ENCODE peak calls at places on chromosomes 6 and 20, in seven cellular contexts. D is stomach, B is IMR-90, Q is psoas muscle, P is body of pancreas, A is cardiac muscle cell, T is Peyer's patch. E is an unnamed sample.

GRCh38 chr20:5056801-5057599 is 55.7 kb upstream of the SLC23A2 start:
- DNase-seq in D (peak; percentile 43), B (peak; percentile 46), Q (no peak), P (peak; percentile 61), A (no peak), T (peak; percentile 79), E (peak; percentile 73)

GRCh38 chr20:43388267-43389081 is 69.2 kb upstream of the SRSF6 start:
- DNase-seq in D (no peak), B (peak; percentile 44), Q (peak; percentile 54), P (peak; percentile 58), A (no peak), T (no peak), E (no peak)

GRCh38 chr20:47389867-47390347 is 33.4 kb upstream of the ZMYND8 start:
- DNase-seq in D (no peak), B (peak; percentile 53), Q (no peak), P (no peak), A (no peak), T (no peak), E (peak; percentile 90)

GRCh38 chr6:37920667-37921066 is 101.1 kb downstream of the ZFAND3 start:
- DNase-seq in D (no peak), B (no peak), Q (no peak), P (no peak), A (no peak), T (no peak), E (no peak)

GRCh38 chr6:165922309-165922794 is 245.3 kb downstream of the TBXT start:
- DNase-seq in D (no peak), B (peak; percentile 83), Q (no peak), P (no peak), A (no peak), T (no peak), E (no peak)

GRCh38 chr6:91149914-91150674 is 563.2 kb upstream of the MAP3K7 start:
- DNase-seq in D (no peak), B (no peak), Q (no peak), P (no peak), A (no peak), T (no peak), E (no peak)

GRCh38 chr6:33978593-33979150 is 167.2 kb downstream of the GRM4 start:
- DNase-seq in D (no peak), B (no peak), Q (no peak), P (no peak), A (no peak), T (no peak), E (no peak)

GRCh38 chr6:10510592-10511367 is 10.4 kb upstream of the GCNT2 start:
- DNase-seq in D (peak; percentile 75), B (peak; percentile 15), Q (peak; percentile 70), P (peak; percentile 77), A (peak; percentile 88), T (peak; percentile 82), E (peak; percentile 44)

GRCh38 chr6:3022765-3023662 is 23.3 kb downstream of the NQO2 start:
- DNase-seq in D (no peak), B (no peak), Q (no peak), P (no peak), A (no peak), T (peak; percentile 65), E (no peak)

GRCh38 chr6:13814938-13815575 is 700 bp upstream of the MCUR1 start:
- DNase-seq in D (no peak), B (no peak), Q (no peak), P (no peak), A (peak; percentile 12), T (no peak), E (peak; percentile 13)

GRCh38 chr6:139219746-139220145 is 72.1 kb downstream of the TXLNB start:
- DNase-seq in D (no peak), B (no peak), Q (no peak), P (no peak), A (no peak), T (no peak), E (no peak)

GRCh38 chr6:166624275-166624674 is 2.8 kb downstream of the RPS6KA2 start:
- DNase-seq in D (no peak), B (peak; percentile 69), Q (no peak), P (peak; percentile 57), A (no peak), T (no peak), E (no peak)

GRCh38 chr6:143958839-143959399 is 49.1 kb downstream of the PLAGL1 start:
- DNase-seq in D (no peak), B (no peak), Q (no peak), P (no peak), A (peak; percentile 20), T (no peak), E (no peak)

GRCh38 chr20:63693975-63694595 is 2.4 kb upstream of the TNFRSF6B start:
- DNase-seq in D (no peak), B (no peak), Q (peak; percentile 24), P (no peak), A (no peak), T (no peak), E (no peak)

GRCh38 chr6:30725713-30726505 is 5.8 kb downstream of the TUBB start:
- DNase-seq in D (no peak), B (peak; percentile 68), Q (no peak), P (no peak), A (no peak), T (no peak), E (no peak)

GRCh38 chr6:5672581-5673011 is 334.1 kb downstream of the NRN1 start:
- DNase-seq in D (no peak), B (peak; percentile 90), Q (peak; percentile 59), P (peak; percentile 39), A (peak; percentile 24), T (no peak), E (peak; percentile 90)

GRCh38 chr6:42259841-42260395 is 42.3 kb upstream of the MRPS10 start:
- DNase-seq in D (no peak), B (no peak), Q (no peak), P (peak; percentile 36), A (no peak), T (peak; percentile 32), E (no peak)

GRCh38 chr6:168179133-168179532 is 100.1 kb upstream of the FRMD1 start:
- DNase-seq in D (no peak), B (no peak), Q (no peak), P (no peak), A (no peak), T (peak; percentile 34), E (no peak)

GRCh38 chr6:11437824-11438459 is 99.6 kb upstream of the TMEM170B start:
- DNase-seq in D (no peak), B (no peak), Q (no peak), P (no peak), A (no peak), T (no peak), E (no peak)

GRCh38 chr20:34715384-34715783 is 11.2 kb downstream of the TP53INP2 start:
- DNase-seq in D (no peak), B (peak; percentile 4), Q (no peak), P (no peak), A (no peak), T (no peak), E (no peak)

GRCh38 chr6:157305676-157306653 is 17.4 kb downstream of the TMEM242 start:
- DNase-seq in D (no peak), B (no peak), Q (no peak), P (no peak), A (no peak), T (no peak), E (no peak)

GRCh38 chr6:24919404-24919892 is 16.3 kb downstream of the RIPOR2 start:
- DNase-seq in D (no peak), B (no peak), Q (no peak), P (no peak), A (no peak), T (no peak), E (no peak)

GRCh38 chr6:34362909-34363713 is 29.4 kb downstream of the NUDT3 start:
- DNase-seq in D (no peak), B (no peak), Q (no peak), P (no peak), A (peak; percentile 42), T (no peak), E (no peak)

GRCh38 chr6:24861934-24862333 is 63.2 kb upstream of the ARMH2 start:
- DNase-seq in D (no peak), B (no peak), Q (no peak), P (no peak), A (no peak), T (peak; percentile 69), E (no peak)

GRCh38 chr6:111740506-111740905 is 132.7 kb downstream of the FYN start:
- DNase-seq in D (no peak), B (no peak), Q (no peak), P (no peak), A (no peak), T (no peak), E (no peak)

GRCh38 chr20:38166707-38167233 is 1.7 kb upstream of the TGM2 start:
- DNase-seq in D (no peak), B (no peak), Q (no peak), P (no peak), A (no peak), T (no peak), E (no peak)
- H3K4me1 ChIP-seq in D (peaks cover 62% of the 10 kb centered on the region), B (peaks cover 61% of the 10 kb centered on the region), Q (peaks cover 12% of the 10 kb centered on the region), P (peaks cover 13% of the 10 kb centered on the region), A (peaks cover 23% of the 10 kb centered on the region), T (no peaks in the 10 kb centered on the region), E (peaks cover 29% of the 10 kb centered on the region)

GRCh38 chr20:58087567-58087858 is 140.9 kb downstream of the ANKRD60 start:
- DNase-seq in D (no peak), B (no peak), Q (no peak), P (no peak), A (no peak), T (no peak), E (no peak)
- TF ChIP-seq CTCF in D (no peak), B (no peak), Q (no peak), P (no peak), A (no peak), T (no peak), E (no peak)

GRCh38 chr20:33291416-33291815 is 8.4 kb downstream of the BPIFB1 start:
- DNase-seq in D (no peak), B (no peak), Q (no peak), P (no peak), A (no peak), T (no peak), E (no peak)
- H3K27me3 ChIP-seq in D (no peaks in the 10 kb centered on the region), B (peaks cover 23% of the 10 kb centered on the region), Q (peaks cover 23% of the 10 kb centered on the region), P (no peaks in the 10 kb centered on the region), A (peaks cover 16% of the 10 kb centered on the region), T (no peaks in the 10 kb centered on the region), E (peaks cover 39% of the 10 kb centered on the region)

GRCh38 chr6:132495604-132496079 is 17.3 kb downstream of the STX7 start:
- DNase-seq in D (no peak), B (no peak), Q (no peak), P (no peak), A (no peak), T (no peak), E (no peak)

GRCh38 chr6:132494954-132495353 is 18.0 kb downstream of the STX7 start:
- DNase-seq in D (no peak), B (no peak), Q (no peak), P (no peak), A (no peak), T (no peak), E (no peak)

GRCh38 chr6:132499757-132500156 is 13.2 kb downstream of the STX7 start:
- DNase-seq in D (no peak), B (no peak), Q (no peak), P (no peak), A (no peak), T (no peak), E (no peak)

GRCh38 chr6:132496519-132497180 is 16.3 kb downstream of the STX7 start:
- DNase-seq in D (no peak), B (no peak), Q (no peak), P (no peak), A (no peak), T (no peak), E (no peak)

DNA sequence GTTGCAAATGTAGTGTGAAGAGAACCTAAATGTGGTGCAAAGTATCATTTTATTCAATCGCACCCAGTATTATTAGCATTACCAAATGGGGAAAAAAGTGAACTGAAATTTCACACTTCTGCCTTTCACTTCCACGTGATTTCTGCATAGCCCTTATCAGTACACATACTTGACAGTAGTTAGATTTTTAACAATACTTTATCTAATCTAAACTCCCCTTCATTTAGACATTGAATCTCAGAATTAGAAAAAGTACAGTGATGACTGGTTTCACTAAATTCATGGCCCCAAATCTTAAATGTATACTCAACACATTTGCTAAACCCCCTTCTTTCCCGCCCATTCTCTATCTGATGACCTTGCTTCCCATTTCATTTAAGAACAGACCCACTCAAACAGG is 14.3 kb downstream of the STX7 start:
- DNase-seq in D (no peak), B (no peak), Q (no peak), P (no peak), A (no peak), T (no peak), E (no peak)
- H3K4me1 ChIP-seq in D (peaks cover 48% of the 10 kb centered on the region), B (peaks cover 2% of the 10 kb centered on the region), Q (no peaks in the 10 kb centered on the region), P (peaks cover 11% of the 10 kb centered on the region), A (no peaks in the 10 kb centered on the region), T (no peaks in the 10 kb centered on the region), E (no peaks in the 10 kb centered on the region)